ENCODE peak calls at places on chromosomes 11 and 22, in eight cellular contexts. One of them, this sample, is unnamed.

GRCh38 chr22:17307566-17307965 is 61.7 kb upstream of the CECR2 start:
- DNase-seq in mucosa of descending colon: no peak
- DNase-seq in adipocyte: no peak
- DNase-seq in AG10803: no peak
- DNase-seq in dorsolateral prefrontal cortex: no peak
- DNase-seq in fibroblast of mammary gland: no peak
- DNase-seq in body of pancreas: no peak
- DNase-seq in cardiac fibroblast: no peak
- DNase-seq in this sample: no peak

GRCh38 chr22:26797910-26798309 is 140.5 kb downstream of the MIAT start:
- DNase-seq in mucosa of descending colon: no peak
- DNase-seq in AG10803: no peak
- DNase-seq in dorsolateral prefrontal cortex: no peak
- DNase-seq in adipocyte: no peak
- DNase-seq in body of pancreas: no peak
- DNase-seq in cardiac fibroblast: no peak
- DNase-seq in fibroblast of mammary gland: no peak
- DNase-seq in this sample: no peak

GRCh38 chr11:105673089-105673488 is 63.2 kb downstream of the GRIA4 start:
- DNase-seq in adipocyte: peak
- DNase-seq in fibroblast of mammary gland: peak
- DNase-seq in body of pancreas: peak
- DNase-seq in cardiac fibroblast: peak
- DNase-seq in AG10803: peak
- DNase-seq in mucosa of descending colon: no peak
- DNase-seq in dorsolateral prefrontal cortex: no peak
- DNase-seq in this sample: peak

GRCh38 chr22:30206964-30207363 is 39.6 kb downstream of the LIF start:
- DNase-seq in cardiac fibroblast: peak
- DNase-seq in dorsolateral prefrontal cortex: peak
- DNase-seq in mucosa of descending colon: no peak
- DNase-seq in body of pancreas: peak
- DNase-seq in adipocyte: peak
- DNase-seq in fibroblast of mammary gland: peak
- DNase-seq in AG10803: peak
- DNase-seq in this sample: peak

GRCh38 chr22:42320463-42321416 is 50.3 kb upstream of the TCF20 start:
- DNase-seq in fibroblast of mammary gland: no peak
- DNase-seq in AG10803: no peak
- DNase-seq in body of pancreas: no peak
- DNase-seq in cardiac fibroblast: no peak
- DNase-seq in adipocyte: no peak
- DNase-seq in mucosa of descending colon: peak
- DNase-seq in dorsolateral prefrontal cortex: no peak
- DNase-seq in this sample: no peak

GRCh38 chr11:93857413-93858185 is 7.2 kb upstream of the VSTM5 start:
- DNase-seq in cardiac fibroblast: peak
- DNase-seq in body of pancreas: no peak
- DNase-seq in AG10803: no peak
- DNase-seq in mucosa of descending colon: no peak
- DNase-seq in adipocyte: peak
- DNase-seq in dorsolateral prefrontal cortex: no peak
- DNase-seq in fibroblast of mammary gland: peak
- DNase-seq in this sample: no peak

GRCh38 chr11:3959015-3959917 is 103.8 kb downstream of the STIM1 start:
- DNase-seq in fibroblast of mammary gland: peak
- DNase-seq in mucosa of descending colon: no peak
- DNase-seq in AG10803: peak
- DNase-seq in cardiac fibroblast: peak
- DNase-seq in body of pancreas: no peak
- DNase-seq in adipocyte: peak
- DNase-seq in dorsolateral prefrontal cortex: no peak
- DNase-seq in this sample: peak

GRCh38 chr22:45212306-45212709 is 28.4 kb downstream of the KIAA0930 start:
- DNase-seq in fibroblast of mammary gland: peak
- DNase-seq in cardiac fibroblast: peak
- DNase-seq in adipocyte: peak
- DNase-seq in AG10803: peak
- DNase-seq in mucosa of descending colon: peak
- DNase-seq in dorsolateral prefrontal cortex: peak
- DNase-seq in body of pancreas: peak
- DNase-seq in this sample: peak

GRCh38 chr11:75654314-75654713 is 14.5 kb downstream of the MAP6 start:
- DNase-seq in dorsolateral prefrontal cortex: no peak
- DNase-seq in fibroblast of mammary gland: peak
- DNase-seq in mucosa of descending colon: no peak
- DNase-seq in cardiac fibroblast: peak
- DNase-seq in AG10803: peak
- DNase-seq in adipocyte: no peak
- DNase-seq in body of pancreas: no peak
- DNase-seq in this sample: peak

GRCh38 chr22:45196926-45197605 is 33.3 kb downstream of the NUP50 start:
- DNase-seq in fibroblast of mammary gland: no peak
- DNase-seq in AG10803: no peak
- DNase-seq in cardiac fibroblast: no peak
- DNase-seq in mucosa of descending colon: no peak
- DNase-seq in body of pancreas: no peak
- DNase-seq in dorsolateral prefrontal cortex: no peak
- DNase-seq in adipocyte: no peak
- DNase-seq in this sample: no peak

GRCh38 chr11:115701284-115701875 is 197.2 kb upstream of the CADM1 start:
- DNase-seq in cardiac fibroblast: no peak
- DNase-seq in body of pancreas: no peak
- DNase-seq in dorsolateral prefrontal cortex: no peak
- DNase-seq in adipocyte: no peak
- DNase-seq in mucosa of descending colon: no peak
- DNase-seq in fibroblast of mammary gland: no peak
- DNase-seq in AG10803: no peak
- DNase-seq in this sample: no peak

GRCh38 chr22:30810105-30810504 is 115.4 kb downstream of the OSBP2 start:
- DNase-seq in AG10803: no peak
- DNase-seq in fibroblast of mammary gland: no peak
- DNase-seq in adipocyte: no peak
- DNase-seq in body of pancreas: no peak
- DNase-seq in dorsolateral prefrontal cortex: no peak
- DNase-seq in mucosa of descending colon: no peak
- DNase-seq in cardiac fibroblast: no peak
- DNase-seq in this sample: no peak

GRCh38 chr11:57324154-57324885 is 432 bp downstream of the TNKS1BP1 start:
- DNase-seq in AG10803: peak
- DNase-seq in fibroblast of mammary gland: peak
- DNase-seq in body of pancreas: peak
- DNase-seq in adipocyte: peak
- DNase-seq in mucosa of descending colon: peak
- DNase-seq in dorsolateral prefrontal cortex: no peak
- DNase-seq in cardiac fibroblast: peak
- DNase-seq in this sample: peak

GRCh38 chr11:48384670-48385069 is 18.4 kb upstream of the OR4C5 start:
- DNase-seq in AG10803: no peak
- DNase-seq in adipocyte: no peak
- DNase-seq in cardiac fibroblast: no peak
- DNase-seq in body of pancreas: no peak
- DNase-seq in dorsolateral prefrontal cortex: no peak
- DNase-seq in mucosa of descending colon: no peak
- DNase-seq in fibroblast of mammary gland: no peak
- DNase-seq in this sample: no peak

GRCh38 chr22:45818130-45819085 is 146.8 kb downstream of the ATXN10 start:
- DNase-seq in fibroblast of mammary gland: no peak
- DNase-seq in dorsolateral prefrontal cortex: peak
- DNase-seq in body of pancreas: peak
- DNase-seq in cardiac fibroblast: no peak
- DNase-seq in adipocyte: no peak
- DNase-seq in AG10803: no peak
- DNase-seq in mucosa of descending colon: no peak
- DNase-seq in this sample: no peak

GRCh38 chr22:46041642-46042041 is 64.7 kb upstream of the WNT7B start:
- DNase-seq in cardiac fibroblast: no peak
- DNase-seq in dorsolateral prefrontal cortex: no peak
- DNase-seq in adipocyte: no peak
- DNase-seq in fibroblast of mammary gland: no peak
- DNase-seq in mucosa of descending colon: peak
- DNase-seq in AG10803: no peak
- DNase-seq in body of pancreas: peak
- DNase-seq in this sample: no peak

GRCh38 chr22:29388759-29389090 is 355 bp upstream of the AP1B1 start:
- DNase-seq in adipocyte: no peak
- DNase-seq in AG10803: no peak
- DNase-seq in cardiac fibroblast: no peak
- DNase-seq in dorsolateral prefrontal cortex: no peak
- DNase-seq in mucosa of descending colon: no peak
- DNase-seq in fibroblast of mammary gland: no peak
- DNase-seq in body of pancreas: no peak
- DNase-seq in this sample: no peak

GRCh38 chr11:119673389-119674336 is 55.3 kb downstream of the NECTIN1 start:
- DNase-seq in dorsolateral prefrontal cortex: no peak
- DNase-seq in fibroblast of mammary gland: no peak
- DNase-seq in AG10803: no peak
- DNase-seq in body of pancreas: no peak
- DNase-seq in cardiac fibroblast: no peak
- DNase-seq in adipocyte: no peak
- DNase-seq in mucosa of descending colon: no peak
- DNase-seq in this sample: no peak

GRCh38 chr11:113895367-113896155 is 9.0 kb upstream of the HTR3B start:
- DNase-seq in fibroblast of mammary gland: no peak
- DNase-seq in body of pancreas: no peak
- DNase-seq in adipocyte: peak
- DNase-seq in cardiac fibroblast: no peak
- DNase-seq in mucosa of descending colon: no peak
- DNase-seq in AG10803: no peak
- DNase-seq in dorsolateral prefrontal cortex: no peak
- DNase-seq in this sample: no peak

GRCh38 chr11:106077609-106078517 is at the start of gene AASDHPPT:
- DNase-seq in body of pancreas: peak
- DNase-seq in fibroblast of mammary gland: peak
- DNase-seq in mucosa of descending colon: no peak
- DNase-seq in cardiac fibroblast: peak
- DNase-seq in adipocyte: peak
- DNase-seq in AG10803: peak
- DNase-seq in dorsolateral prefrontal cortex: no peak
- DNase-seq in this sample: peak

GRCh38 chr11:1336836-1337646 is 27.6 kb upstream of the TOLLIP start:
- DNase-seq in mucosa of descending colon: peak
- DNase-seq in body of pancreas: no peak
- DNase-seq in AG10803: no peak
- DNase-seq in fibroblast of mammary gland: no peak
- DNase-seq in dorsolateral prefrontal cortex: peak
- DNase-seq in cardiac fibroblast: no peak
- DNase-seq in adipocyte: peak
- DNase-seq in this sample: peak

GRCh38 chr11:132187814-132188213 is 817.4 kb downstream of the NTM start:
- DNase-seq in dorsolateral prefrontal cortex: no peak
- DNase-seq in cardiac fibroblast: peak
- DNase-seq in body of pancreas: no peak
- DNase-seq in adipocyte: peak
- DNase-seq in AG10803: peak
- DNase-seq in fibroblast of mammary gland: no peak
- DNase-seq in mucosa of descending colon: no peak
- DNase-seq in this sample: peak

GRCh38 chr11:16788141-16789060 is 50.0 kb downstream of the C11orf58 start:
- DNase-seq in fibroblast of mammary gland: peak
- DNase-seq in body of pancreas: peak
- DNase-seq in AG10803: peak
- DNase-seq in mucosa of descending colon: peak
- DNase-seq in cardiac fibroblast: peak
- DNase-seq in adipocyte: peak
- DNase-seq in dorsolateral prefrontal cortex: peak
- DNase-seq in this sample: peak

GRCh38 chr22:25449781-25450317 is 114.6 kb upstream of the GRK3 start:
- DNase-seq in AG10803: peak
- DNase-seq in adipocyte: no peak
- DNase-seq in mucosa of descending colon: no peak
- DNase-seq in cardiac fibroblast: peak
- DNase-seq in body of pancreas: no peak
- DNase-seq in fibroblast of mammary gland: no peak
- DNase-seq in dorsolateral prefrontal cortex: no peak
- DNase-seq in this sample: no peak
- H3K4me3 ChIP-seq in AG10803: no peak
- H3K4me3 ChIP-seq in adipocyte: peak
- H3K4me3 ChIP-seq in mucosa of descending colon: no peak
- H3K4me3 ChIP-seq in cardiac fibroblast: peak
- H3K4me3 ChIP-seq in body of pancreas: no peak
- H3K4me3 ChIP-seq in fibroblast of mammary gland: no peak
- H3K4me3 ChIP-seq in dorsolateral prefrontal cortex: peak
- H3K4me3 ChIP-seq in this sample: no peak

DNA sequence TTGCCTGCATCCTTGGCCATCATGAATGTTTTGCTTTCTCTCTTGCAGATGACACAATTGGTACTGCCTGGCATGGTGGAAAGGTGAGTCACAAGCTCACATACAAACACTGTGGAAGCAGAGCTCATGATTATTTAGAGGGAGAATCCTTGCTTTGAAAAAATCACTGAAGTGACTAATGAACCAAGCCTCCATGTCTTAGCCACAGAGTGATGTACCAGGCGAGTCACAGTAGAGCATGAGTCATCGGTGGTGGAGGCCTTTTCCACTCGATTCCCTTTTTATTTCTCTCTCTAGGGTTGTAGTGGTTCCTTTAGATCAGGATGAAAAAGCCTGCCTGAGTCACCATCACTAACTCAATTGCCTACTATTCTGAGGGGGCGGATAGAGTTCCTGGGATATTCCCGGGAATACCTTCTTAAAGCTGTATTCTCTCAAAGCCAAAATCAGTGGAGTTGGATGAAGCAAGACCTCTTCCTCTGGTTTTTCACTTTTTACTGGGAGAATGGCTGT is 49.6 kb upstream of the ALKBH3 start:
- DNase-seq in cardiac fibroblast: peak
- DNase-seq in adipocyte: peak
- DNase-seq in AG10803: peak
- DNase-seq in mucosa of descending colon: no peak
- DNase-seq in dorsolateral prefrontal cortex: no peak
- DNase-seq in body of pancreas: no peak
- DNase-seq in fibroblast of mammary gland: peak
- DNase-seq in this sample: peak
- H3K4me3 ChIP-seq in cardiac fibroblast: no peak
- H3K4me3 ChIP-seq in adipocyte: peak
- H3K4me3 ChIP-seq in AG10803: no peak
- H3K4me3 ChIP-seq in mucosa of descending colon: no peak
- H3K4me3 ChIP-seq in dorsolateral prefrontal cortex: no peak
- H3K4me3 ChIP-seq in body of pancreas: no peak
- H3K4me3 ChIP-seq in fibroblast of mammary gland: no peak
- H3K4me3 ChIP-seq in this sample: no peak

DNA sequence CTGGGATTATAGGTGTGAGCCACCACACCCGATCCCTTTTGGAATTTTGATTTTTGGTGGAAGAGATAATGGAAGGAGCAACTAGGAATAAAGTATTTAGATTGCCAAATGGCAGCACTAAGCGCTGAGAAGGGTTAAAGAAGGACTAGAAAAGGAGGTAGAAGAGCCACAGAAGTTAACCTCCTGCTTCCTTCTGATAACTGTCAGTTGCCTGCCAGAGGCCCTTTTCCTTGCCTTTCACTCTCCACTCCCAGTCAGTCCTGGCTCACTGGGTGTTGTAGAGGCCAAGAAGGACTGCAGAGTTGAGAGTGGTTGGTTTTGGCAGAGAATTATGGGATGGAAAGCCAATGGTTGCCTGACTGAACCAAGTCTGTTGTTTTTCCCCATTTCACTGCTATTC is 19.3 kb downstream of the ZC3H12C start:
- DNase-seq in adipocyte: no peak
- DNase-seq in dorsolateral prefrontal cortex: no peak
- DNase-seq in mucosa of descending colon: no peak
- DNase-seq in AG10803: no peak
- DNase-seq in fibroblast of mammary gland: no peak
- DNase-seq in cardiac fibroblast: no peak
- DNase-seq in body of pancreas: no peak
- DNase-seq in this sample: no peak
- H3K4me3 ChIP-seq in adipocyte: no peak
- H3K4me3 ChIP-seq in dorsolateral prefrontal cortex: no peak
- H3K4me3 ChIP-seq in mucosa of descending colon: no peak
- H3K4me3 ChIP-seq in AG10803: no peak
- H3K4me3 ChIP-seq in fibroblast of mammary gland: no peak
- H3K4me3 ChIP-seq in cardiac fibroblast: no peak
- H3K4me3 ChIP-seq in body of pancreas: no peak
- H3K4me3 ChIP-seq in this sample: no peak

GRCh38 chr11:117851852-117852251 is 24.6 kb downstream of the FXYD6 start:
- DNase-seq in body of pancreas: no peak
- DNase-seq in mucosa of descending colon: no peak
- DNase-seq in cardiac fibroblast: no peak
- DNase-seq in fibroblast of mammary gland: peak
- DNase-seq in adipocyte: no peak
- DNase-seq in AG10803: no peak
- DNase-seq in dorsolateral prefrontal cortex: peak
- DNase-seq in this sample: no peak
- H3K4me3 ChIP-seq in body of pancreas: no peak
- H3K4me3 ChIP-seq in mucosa of descending colon: no peak
- H3K4me3 ChIP-seq in cardiac fibroblast: no peak
- H3K4me3 ChIP-seq in fibroblast of mammary gland: no peak
- H3K4me3 ChIP-seq in adipocyte: no peak
- H3K4me3 ChIP-seq in AG10803: no peak
- H3K4me3 ChIP-seq in dorsolateral prefrontal cortex: no peak
- H3K4me3 ChIP-seq in this sample: no peak